ENCODE peak calls at places on chromosomes 7 and 10, in seven cellular contexts. One of them, this sample, is unnamed.

GRCh38 chr10:103783686-103784085 is 71.7 kb downstream of the SH3PXD2A start:
- DNase-seq in right cardiac atrium: no peak
- DNase-seq in sciatic nerve: no peak
- DNase-seq in NCI-H1105 treated with DMSO at 0.1 percent for 48 hours: no peak
- DNase-seq in bronchial epithelial cell: no peak
- DNase-seq in memory B cell: no peak
- DNase-seq in endodermal cell: no peak
- DNase-seq in this sample: no peak

GRCh38 chr7:131488361-131488760 is 68.1 kb downstream of the PODXL start:
- DNase-seq in right cardiac atrium: no peak
- DNase-seq in sciatic nerve: no peak
- DNase-seq in NCI-H1105 treated with DMSO at 0.1 percent for 48 hours: no peak
- DNase-seq in bronchial epithelial cell: peak
- DNase-seq in memory B cell: no peak
- DNase-seq in endodermal cell: no peak
- DNase-seq in this sample: no peak

GRCh38 chr7:5541087-5541992 is 117.7 kb upstream of the TNRC18 start:
- DNase-seq in right cardiac atrium: no peak
- DNase-seq in sciatic nerve: no peak
- DNase-seq in NCI-H1105 treated with DMSO at 0.1 percent for 48 hours: no peak
- DNase-seq in bronchial epithelial cell: no peak
- DNase-seq in memory B cell: peak
- DNase-seq in endodermal cell: peak
- DNase-seq in this sample: no peak

GRCh38 chr10:46024948-46025347 is 5.5 kb downstream of the NCOA4 start:
- DNase-seq in right cardiac atrium: no peak
- DNase-seq in sciatic nerve: no peak
- DNase-seq in NCI-H1105 treated with DMSO at 0.1 percent for 48 hours: no peak
- DNase-seq in bronchial epithelial cell: no peak
- DNase-seq in memory B cell: no peak
- DNase-seq in endodermal cell: no peak
- DNase-seq in this sample: no peak

GRCh38 chr10:27454837-27455236 is 49.3 kb upstream of the RAB18 start:
- DNase-seq in right cardiac atrium: no peak
- DNase-seq in sciatic nerve: no peak
- DNase-seq in NCI-H1105 treated with DMSO at 0.1 percent for 48 hours: no peak
- DNase-seq in bronchial epithelial cell: no peak
- DNase-seq in memory B cell: no peak
- DNase-seq in endodermal cell: no peak
- DNase-seq in this sample: no peak

GRCh38 chr7:17646181-17646956 is 293.9 kb downstream of the SNX13 start:
- DNase-seq in right cardiac atrium: no peak
- DNase-seq in sciatic nerve: no peak
- DNase-seq in NCI-H1105 treated with DMSO at 0.1 percent for 48 hours: peak
- DNase-seq in bronchial epithelial cell: peak
- DNase-seq in memory B cell: no peak
- DNase-seq in endodermal cell: no peak
- DNase-seq in this sample: no peak

GRCh38 chr7:116967254-116967922 is 14.1 kb downstream of the ST7 start:
- DNase-seq in right cardiac atrium: no peak
- DNase-seq in sciatic nerve: no peak
- DNase-seq in NCI-H1105 treated with DMSO at 0.1 percent for 48 hours: no peak
- DNase-seq in bronchial epithelial cell: no peak
- DNase-seq in memory B cell: no peak
- DNase-seq in endodermal cell: no peak
- DNase-seq in this sample: no peak

GRCh38 chr7:88912852-88913251 is 117.3 kb upstream of the TEX47 start:
- DNase-seq in right cardiac atrium: no peak
- DNase-seq in sciatic nerve: no peak
- DNase-seq in NCI-H1105 treated with DMSO at 0.1 percent for 48 hours: no peak
- DNase-seq in bronchial epithelial cell: no peak
- DNase-seq in memory B cell: no peak
- DNase-seq in endodermal cell: no peak
- DNase-seq in this sample: no peak

GRCh38 chr7:28647076-28647421 is 234.7 kb downstream of the CREB5 start:
- DNase-seq in right cardiac atrium: no peak
- DNase-seq in sciatic nerve: no peak
- DNase-seq in NCI-H1105 treated with DMSO at 0.1 percent for 48 hours: no peak
- DNase-seq in bronchial epithelial cell: no peak
- DNase-seq in memory B cell: no peak
- DNase-seq in endodermal cell: no peak
- DNase-seq in this sample: no peak

This sample was measured in activated CD8-positive, alpha-beta memory T cell treated with anti-CD3 and anti-CD28 coated beads for 24 hours.